ENCODE peak calls at places on chromosome 14, in six cellular contexts. One of them, this sample, is unnamed.
A peak's percentile ranks its signal among the peaks of the same experiment; 100 is the strongest.

GRCh38 chr14:64508215-64508776 is 3.7 kb downstream of the ZBTB1 start:
- DNase-seq in ascending aorta: no peak
- DNase-seq in A549: no peak
- DNase-seq in aorta: no peak
- DNase-seq in fibroblast of lung: no peak
- DNase-seq in CD4-positive, alpha-beta memory T cell: no peak
- DNase-seq in this sample: no peak

GRCh38 chr14:38618514-38618913 is 362.6 kb upstream of the CLEC14A start:
- DNase-seq in ascending aorta: no peak
- DNase-seq in A549: no peak
- DNase-seq in aorta: no peak
- DNase-seq in fibroblast of lung: no peak
- DNase-seq in CD4-positive, alpha-beta memory T cell: no peak
- DNase-seq in this sample: no peak

GRCh38 chr14:74642011-74642410 is 30.0 kb upstream of the LTBP2 start:
- DNase-seq in ascending aorta: no peak
- DNase-seq in A549: no peak
- DNase-seq in aorta: peak; percentile 70
- DNase-seq in fibroblast of lung: peak; percentile 80
- DNase-seq in CD4-positive, alpha-beta memory T cell: no peak
- DNase-seq in this sample: no peak

GRCh38 chr14:33061667-33062325 is 123.1 kb downstream of the NPAS3 start:
- DNase-seq in ascending aorta: no peak
- DNase-seq in A549: no peak
- DNase-seq in aorta: no peak
- DNase-seq in fibroblast of lung: no peak
- DNase-seq in CD4-positive, alpha-beta memory T cell: no peak
- DNase-seq in this sample: no peak

GRCh38 chr14:24430682-24431568 is 1.2 kb downstream of the KHNYN start:
- DNase-seq in ascending aorta: peak; percentile 66
- DNase-seq in A549: no peak
- DNase-seq in aorta: peak; percentile 80
- DNase-seq in fibroblast of lung: peak; percentile 61
- DNase-seq in CD4-positive, alpha-beta memory T cell: peak; percentile 69
- DNase-seq in this sample: no peak

GRCh38 chr14:39425947-39426346 is 6.3 kb downstream of the FBXO33 start:
- DNase-seq in ascending aorta: no peak
- DNase-seq in A549: no peak
- DNase-seq in aorta: no peak
- DNase-seq in fibroblast of lung: no peak
- DNase-seq in CD4-positive, alpha-beta memory T cell: no peak
- DNase-seq in this sample: no peak

GRCh38 chr14:36221097-36221496 is 44.6 kb upstream of the PTCSC3 start:
- DNase-seq in ascending aorta: no peak
- DNase-seq in A549: no peak
- DNase-seq in aorta: no peak
- DNase-seq in fibroblast of lung: no peak
- DNase-seq in CD4-positive, alpha-beta memory T cell: no peak
- DNase-seq in this sample: no peak

GRCh38 chr14:28785096-28785952 is 18.7 kb downstream of the FOXG1 start:
- DNase-seq in ascending aorta: no peak
- DNase-seq in A549: no peak
- DNase-seq in aorta: no peak
- DNase-seq in fibroblast of lung: no peak
- DNase-seq in CD4-positive, alpha-beta memory T cell: no peak
- DNase-seq in this sample: no peak

GRCh38 chr14:66056926-66057552 is 429.1 kb upstream of the CCDC196 start:
- DNase-seq in ascending aorta: no peak
- DNase-seq in A549: no peak
- DNase-seq in aorta: no peak
- DNase-seq in fibroblast of lung: no peak
- DNase-seq in CD4-positive, alpha-beta memory T cell: no peak
- DNase-seq in this sample: no peak

GRCh38 chr14:22780105-22780679 is 13.7 kb downstream of the OXA1L start:
- DNase-seq in ascending aorta: no peak
- DNase-seq in A549: no peak
- DNase-seq in aorta: no peak
- DNase-seq in fibroblast of lung: peak; percentile 29
- DNase-seq in CD4-positive, alpha-beta memory T cell: no peak
- DNase-seq in this sample: no peak

GRCh38 chr14:68774771-68775613 is 17.9 kb downstream of the ZFP36L1 start:
- DNase-seq in ascending aorta: peak; percentile 70
- DNase-seq in A549: no peak
- DNase-seq in aorta: peak; percentile 72
- DNase-seq in fibroblast of lung: no peak
- DNase-seq in CD4-positive, alpha-beta memory T cell: no peak
- DNase-seq in this sample: no peak

GRCh38 chr14:76653875-76654572 is 107.2 kb upstream of the VASH1 start:
- DNase-seq in ascending aorta: no peak
- DNase-seq in A549: no peak
- DNase-seq in aorta: no peak
- DNase-seq in fibroblast of lung: no peak
- DNase-seq in CD4-positive, alpha-beta memory T cell: no peak
- DNase-seq in this sample: no peak

GRCh38 chr14:90522585-90523191 is 125.9 kb downstream of the CALM1 start:
- DNase-seq in ascending aorta: peak; percentile 80
- DNase-seq in A549: no peak
- DNase-seq in aorta: peak; percentile 92
- DNase-seq in fibroblast of lung: no peak
- DNase-seq in CD4-positive, alpha-beta memory T cell: no peak
- DNase-seq in this sample: no peak

GRCh38 chr14:94132285-94132887 is 3.0 kb upstream of the IFI27L2 start:
- DNase-seq in ascending aorta: peak; percentile 80
- DNase-seq in A549: peak; percentile 55
- DNase-seq in aorta: no peak
- DNase-seq in fibroblast of lung: peak; percentile 77
- DNase-seq in CD4-positive, alpha-beta memory T cell: peak; percentile 71
- DNase-seq in this sample: peak; percentile 33

GRCh38 chr14:92956961-92957360 is 34.0 kb downstream of the CHGA start:
- DNase-seq in ascending aorta: no peak
- DNase-seq in A549: no peak
- DNase-seq in aorta: no peak
- DNase-seq in fibroblast of lung: no peak
- DNase-seq in CD4-positive, alpha-beta memory T cell: no peak
- DNase-seq in this sample: no peak

GRCh38 chr14:36507847-36508417 is 12.1 kb downstream of the NKX2-1 start:
- DNase-seq in ascending aorta: no peak
- DNase-seq in A549: no peak
- DNase-seq in aorta: no peak
- DNase-seq in fibroblast of lung: no peak
- DNase-seq in CD4-positive, alpha-beta memory T cell: no peak
- DNase-seq in this sample: no peak

GRCh38 chr14:73804636-73805035 is 47.0 kb upstream of the PTGR2 start:
- DNase-seq in ascending aorta: no peak
- DNase-seq in A549: no peak
- DNase-seq in aorta: no peak
- DNase-seq in fibroblast of lung: no peak
- DNase-seq in CD4-positive, alpha-beta memory T cell: no peak
- DNase-seq in this sample: no peak

GRCh38 chr14:65223636-65224035 is 121.3 kb upstream of the MAX start:
- DNase-seq in ascending aorta: no peak
- DNase-seq in A549: no peak
- DNase-seq in aorta: no peak
- DNase-seq in fibroblast of lung: no peak
- DNase-seq in CD4-positive, alpha-beta memory T cell: no peak
- DNase-seq in this sample: no peak

GRCh38 chr14:95699397-95699796 is 13.2 kb downstream of the TCL1B start:
- DNase-seq in ascending aorta: no peak
- DNase-seq in A549: no peak
- DNase-seq in aorta: no peak
- DNase-seq in fibroblast of lung: no peak
- DNase-seq in CD4-positive, alpha-beta memory T cell: no peak
- DNase-seq in this sample: no peak

GRCh38 chr14:60956202-60956601 is 24.7 kb downstream of the TRMT5 start:
- DNase-seq in ascending aorta: no peak
- DNase-seq in A549: no peak
- DNase-seq in aorta: no peak
- DNase-seq in fibroblast of lung: no peak
- DNase-seq in CD4-positive, alpha-beta memory T cell: no peak
- DNase-seq in this sample: no peak

GRCh38 chr14:72559669-72560068 is 334.2 kb downstream of the DPF3 start:
- DNase-seq in ascending aorta: no peak
- DNase-seq in A549: no peak
- DNase-seq in aorta: no peak
- DNase-seq in fibroblast of lung: no peak
- DNase-seq in CD4-positive, alpha-beta memory T cell: no peak
- DNase-seq in this sample: no peak

GRCh38 chr14:91252901-91253794 is 8.6 kb upstream of the GPR68 start:
- DNase-seq in ascending aorta: no peak
- DNase-seq in A549: peak; percentile 28
- DNase-seq in aorta: peak; percentile 81
- DNase-seq in fibroblast of lung: no peak
- DNase-seq in CD4-positive, alpha-beta memory T cell: peak; percentile 48
- DNase-seq in this sample: no peak

GRCh38 chr14:23829736-23830474 is 123.7 kb upstream of the DHRS4 start:
- DNase-seq in ascending aorta: no peak
- DNase-seq in A549: peak; percentile 77
- DNase-seq in aorta: no peak
- DNase-seq in fibroblast of lung: peak; percentile 82
- DNase-seq in CD4-positive, alpha-beta memory T cell: no peak
- DNase-seq in this sample: peak; percentile 23

GRCh38 chr14:55317503-55317902 is 46.3 kb downstream of the FBXO34 start:
- DNase-seq in ascending aorta: no peak
- DNase-seq in A549: no peak
- DNase-seq in aorta: no peak
- DNase-seq in fibroblast of lung: no peak
- DNase-seq in CD4-positive, alpha-beta memory T cell: no peak
- DNase-seq in this sample: no peak

GRCh38 chr14:68409355-68409754 is 383.5 kb downstream of the ZFP36L1 start:
- DNase-seq in ascending aorta: no peak
- DNase-seq in A549: no peak
- DNase-seq in aorta: no peak
- DNase-seq in fibroblast of lung: no peak
- DNase-seq in CD4-positive, alpha-beta memory T cell: no peak
- DNase-seq in this sample: no peak

GRCh38 chr14:65866906-65867305 is 454.4 kb downstream of the FUT8 start:
- DNase-seq in ascending aorta: no peak
- DNase-seq in A549: no peak
- DNase-seq in aorta: no peak
- DNase-seq in fibroblast of lung: no peak
- DNase-seq in CD4-positive, alpha-beta memory T cell: no peak
- DNase-seq in this sample: no peak

GRCh38 chr14:105857816-105858675 is 331.7 kb downstream of the TMEM121 start:
- DNase-seq in ascending aorta: no peak
- DNase-seq in A549: no peak
- DNase-seq in aorta: peak; percentile 67
- DNase-seq in fibroblast of lung: no peak
- DNase-seq in CD4-positive, alpha-beta memory T cell: peak; percentile 24
- DNase-seq in this sample: no peak
- H3K9me3 ChIP-seq in ascending aorta: no peaks in the 10 kb centered on the region
- H3K9me3 ChIP-seq in A549: no peaks in the 10 kb centered on the region
- H3K9me3 ChIP-seq in aorta: no peaks in the 10 kb centered on the region
- H3K9me3 ChIP-seq in fibroblast of lung: no peaks in the 10 kb centered on the region
- H3K9me3 ChIP-seq in CD4-positive, alpha-beta memory T cell: no peaks in the 10 kb centered on the region
- H3K9me3 ChIP-seq in this sample: peaks cover 94% of the 10 kb centered on the region

DNA sequence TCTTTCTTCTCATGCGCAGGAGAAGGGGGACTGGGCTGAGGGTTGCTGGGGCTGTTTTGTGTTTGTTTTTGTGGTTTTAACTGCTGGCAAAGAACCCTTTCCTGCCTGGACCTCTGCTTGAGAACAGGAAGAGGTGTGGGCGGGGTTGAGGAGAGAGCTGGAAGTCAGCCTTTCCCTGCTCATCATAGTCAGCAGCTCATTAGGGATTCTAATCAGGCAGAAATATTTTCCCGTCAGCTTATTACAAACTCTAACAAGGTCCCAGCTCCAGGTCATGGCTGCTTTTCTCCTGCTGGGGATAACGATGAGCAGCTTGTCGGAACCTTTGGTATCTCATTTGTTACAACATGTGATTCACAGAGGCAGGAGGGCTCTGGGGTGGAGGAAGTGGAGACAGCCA is 184.9 kb upstream of the NRXN3 start:
- DNase-seq in ascending aorta: peak; percentile 46
- DNase-seq in A549: no peak
- DNase-seq in aorta: no peak
- DNase-seq in fibroblast of lung: peak; percentile 4
- DNase-seq in CD4-positive, alpha-beta memory T cell: no peak
- DNase-seq in this sample: no peak
- H3K27ac ChIP-seq in ascending aorta: no peak overlapping the region
- H3K27ac ChIP-seq in A549: no peak overlapping the region
- H3K27ac ChIP-seq in aorta: no peak overlapping the region
- H3K27ac ChIP-seq in fibroblast of lung: no peak overlapping the region
- H3K27ac ChIP-seq in CD4-positive, alpha-beta memory T cell: no peak overlapping the region
- H3K27ac ChIP-seq in this sample: no peak overlapping the region

GRCh38 chr14:99236386-99237133 is 35.4 kb downstream of the BCL11B start:
- DNase-seq in ascending aorta: no peak
- DNase-seq in A549: no peak
- DNase-seq in aorta: no peak
- DNase-seq in fibroblast of lung: no peak
- DNase-seq in CD4-positive, alpha-beta memory T cell: no peak
- DNase-seq in this sample: no peak
- H3K9me3 ChIP-seq in ascending aorta: no peaks in the 10 kb centered on the region
- H3K9me3 ChIP-seq in A549: peaks cover 33% of the 10 kb centered on the region
- H3K9me3 ChIP-seq in aorta: peaks cover 6% of the 10 kb centered on the region
- H3K9me3 ChIP-seq in fibroblast of lung: no peaks in the 10 kb centered on the region
- H3K9me3 ChIP-seq in CD4-positive, alpha-beta memory T cell: no peaks in the 10 kb centered on the region
- H3K9me3 ChIP-seq in this sample: peaks cover 49% of the 10 kb centered on the region

DNA sequence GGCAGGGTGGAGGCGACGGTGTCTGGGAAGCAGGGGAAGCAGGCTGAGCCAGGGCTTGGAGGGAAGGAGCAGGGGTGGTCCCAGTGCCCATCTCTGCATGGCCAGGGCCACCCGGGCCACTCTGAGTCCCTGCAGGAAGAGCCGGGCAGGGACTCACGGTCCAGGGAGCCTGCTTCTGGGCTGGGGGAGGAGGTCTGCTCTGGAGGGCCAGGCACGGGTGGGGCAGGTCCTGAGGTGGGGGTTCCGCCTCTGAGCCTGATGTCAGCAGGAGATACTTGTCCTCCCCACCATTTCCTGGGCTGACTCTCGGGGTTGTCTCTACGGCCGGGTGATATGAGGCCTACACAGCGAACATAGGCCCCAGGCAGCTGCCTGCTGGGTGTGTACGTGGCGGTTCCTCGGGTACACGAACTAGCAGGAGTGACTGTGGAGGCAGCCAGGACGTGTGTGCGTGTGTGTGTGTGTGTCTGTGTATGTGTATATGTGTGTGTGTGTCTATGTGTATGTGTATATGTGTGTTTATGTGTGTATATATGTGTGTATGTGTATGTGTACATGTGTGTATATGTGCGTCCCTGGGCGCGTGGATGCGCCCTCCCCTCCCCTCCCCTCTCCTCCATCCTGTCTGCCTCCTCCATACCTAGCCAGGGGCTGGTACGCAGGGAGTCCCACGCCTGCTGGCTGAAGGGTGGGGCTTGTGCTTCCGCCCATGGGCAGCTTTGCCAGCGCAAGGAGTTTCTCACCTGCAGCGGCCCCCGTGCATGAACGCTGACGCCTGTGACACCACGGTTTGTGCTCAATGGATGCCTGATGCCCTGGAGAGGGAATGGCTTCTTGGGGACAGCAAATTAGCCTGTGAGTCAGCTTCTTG is 30.4 kb upstream of the TRAF3 start:
- DNase-seq in ascending aorta: no peak
- DNase-seq in A549: no peak
- DNase-seq in aorta: peak; percentile 66
- DNase-seq in fibroblast of lung: no peak
- DNase-seq in CD4-positive, alpha-beta memory T cell: no peak
- DNase-seq in this sample: no peak
- H3K27ac ChIP-seq in ascending aorta: no peak overlapping the region
- H3K27ac ChIP-seq in A549: no peak overlapping the region
- H3K27ac ChIP-seq in aorta: no peak overlapping the region
- H3K27ac ChIP-seq in fibroblast of lung: no peak overlapping the region
- H3K27ac ChIP-seq in CD4-positive, alpha-beta memory T cell: no peak overlapping the region
- H3K27ac ChIP-seq in this sample: no peak overlapping the region

GRCh38 chr14:21093018-21093417 is 5.4 kb downstream of the ZNF219 start:
- DNase-seq in ascending aorta: no peak
- DNase-seq in A549: no peak
- DNase-seq in aorta: peak; percentile 75
- DNase-seq in fibroblast of lung: no peak
- DNase-seq in CD4-positive, alpha-beta memory T cell: no peak
- DNase-seq in this sample: no peak
- H3K9me3 ChIP-seq in ascending aorta: no peaks in the 10 kb centered on the region
- H3K9me3 ChIP-seq in A549: no peaks in the 10 kb centered on the region
- H3K9me3 ChIP-seq in aorta: no peaks in the 10 kb centered on the region
- H3K9me3 ChIP-seq in fibroblast of lung: no peaks in the 10 kb centered on the region
- H3K9me3 ChIP-seq in CD4-positive, alpha-beta memory T cell: no peaks in the 10 kb centered on the region
- H3K9me3 ChIP-seq in this sample: peaks cover 4% of the 10 kb centered on the region

This sample was measured in AG04450.